ENCODE peak calls at places on chromosome 9, in four cellular contexts. Z is upper lobe of left lung, Y is Peyer's patch, J is left ventricle myocardium inferior. T is an unnamed sample.

GRCh38 chr9:34710023-34710422 is at the start of gene CCL21:
- DNase-seq in J (peak; percentile 79), Y (no peak), Z (no peak), T (no peak)

GRCh38 chr9:137685886-137686420 is 67.1 kb downstream of the EHMT1 start:
- DNase-seq in Y (no peak), Z (no peak), J (no peak), T (no peak)

GRCh38 chr9:84991506-84991855 is 322.0 kb downstream of the NTRK2 start:
- DNase-seq in J (no peak), Z (no peak), Y (no peak), T (no peak)

GRCh38 chr9:69470186-69470977 is 145.4 kb downstream of the ENTREP1 start:
- DNase-seq in Z (no peak), Y (peak; percentile 88), J (no peak), T (peak; percentile 65)

GRCh38 chr9:76223749-76224340 is 170.4 kb downstream of the RFK start:
- DNase-seq in Y (no peak), Z (no peak), J (no peak), T (no peak)

GRCh38 chr9:111572945-111573604 is 26.4 kb downstream of the PTGR1 start:
- DNase-seq in J (no peak), Y (no peak), Z (no peak), T (no peak)

GRCh38 chr9:87389936-87390335 is 107.7 kb upstream of the DAPK1 start:
- DNase-seq in Y (no peak), Z (no peak), J (no peak), T (no peak)

GRCh38 chr9:91321691-91322090 is 40.0 kb downstream of the AUH start:
- DNase-seq in Z (no peak), J (no peak), Y (no peak), T (no peak)

GRCh38 chr9:121282309-121283071 is 14.5 kb downstream of the GSN start:
- DNase-seq in J (peak; percentile 75), Y (peak; percentile 74), Z (no peak), T (peak; percentile 56)

GRCh38 chr9:5561828-5562488 is 51.6 kb downstream of the PDCD1LG2 start:
- DNase-seq in J (no peak), Z (no peak), Y (no peak), T (no peak)

GRCh38 chr9:85743290-85744128 is 1.8 kb upstream of the AGTPBP1 start:
- DNase-seq in Y (peak; percentile 63), Z (no peak), J (no peak), T (peak; percentile 46)

GRCh38 chr9:78707481-78707977 is 410.6 kb downstream of the PSAT1 start:
- DNase-seq in J (no peak), Z (no peak), Y (no peak), T (no peak)

GRCh38 chr9:131660466-131661405 is 79.1 kb downstream of the RAPGEF1 start:
- DNase-seq in Z (no peak), J (no peak), Y (no peak), T (no peak)

GRCh38 chr9:38228331-38229122 is 159.5 kb upstream of the SHB start:
- DNase-seq in Z (no peak), Y (no peak), J (no peak), T (no peak)

GRCh38 chr9:130945173-130945572 is 6.1 kb upstream of the FIBCD1 start:
- DNase-seq in Z (no peak), Y (no peak), J (no peak), T (no peak)

GRCh38 chr9:121316852-121317373 is 49.0 kb downstream of the GSN start:
- DNase-seq in Z (no peak), J (no peak), Y (peak; percentile 41), T (no peak)

GRCh38 chr9:87336914-87337333 is 160.7 kb upstream of the DAPK1 start:
- DNase-seq in Z (no peak), Y (peak; percentile 50), J (no peak), T (no peak)

GRCh38 chr9:112774006-112774996 is 23.7 kb downstream of the SNX30 start:
- DNase-seq in Y (no peak), Z (no peak), J (no peak), T (no peak)

GRCh38 chr9:1979815-1980367 is 35.3 kb upstream of the SMARCA2 start:
- DNase-seq in J (peak; percentile 15), Z (peak; percentile 46), Y (no peak), T (no peak)

GRCh38 chr9:14314929-14315753 is 1.2 kb upstream of the NFIB start:
- DNase-seq in Y (peak; percentile 90), Z (peak; percentile 98), J (peak; percentile 98), T (peak; percentile 93)

GRCh38 chr9:71037521-71037920 is 83.9 kb downstream of the TRPM3 start:
- DNase-seq in Y (no peak), J (no peak), Z (no peak), T (no peak)

GRCh38 chr9:28547469-28547981 is 974.2 kb upstream of the C9orf72 start:
- DNase-seq in Z (no peak), Y (no peak), J (no peak), T (no peak)

GRCh38 chr9:4663956-4664355 is 1.9 kb downstream of the PLPP6 start:
- DNase-seq in Z (no peak), Y (no peak), J (no peak), T (no peak)

GRCh38 chr9:80197661-80198060 is 625.9 kb downstream of the TLE4 start:
- DNase-seq in Y (no peak), Z (no peak), J (no peak), T (no peak)

GRCh38 chr9:68555416-68555815 is 14.7 kb upstream of the TMEM252 start:
- DNase-seq in Y (no peak), Z (no peak), J (no peak), T (no peak)

GRCh38 chr9:132249123-132249522 is 87.3 kb downstream of the NTNG2 start:
- DNase-seq in Z (no peak), Y (no peak), J (peak; percentile 55), T (no peak)

GRCh38 chr9:124022201-124023121 is 10.9 kb downstream of the LHX2 start:
- DNase-seq in Z (peak; percentile 67), Y (no peak), J (no peak), T (no peak)

GRCh38 chr9:38047301-38048251 is 21.5 kb downstream of the SHB start:
- DNase-seq in J (peak; percentile 63), Z (no peak), Y (peak; percentile 87), T (peak; percentile 71)

GRCh38 chr9:134694714-134695113 is 53.1 kb downstream of the COL5A1 start:
- DNase-seq in J (peak; percentile 6), Z (no peak), Y (no peak), T (no peak)

GRCh38 chr9:1200847-1201251 is 150.7 kb downstream of the DMRT2 start:
- DNase-seq in J (peak; percentile 46), Y (no peak), Z (no peak), T (no peak)

GRCh38 chr9:65426231-65426630 is 141.2 kb upstream of the FOXD4L5 start:
- DNase-seq in J (no peak), Z (peak; percentile 33), Y (no peak), T (no peak)

GRCh38 chr9:8366161-8366926 is 566.8 kb upstream of the DMAC1 start:
- DNase-seq in Z (no peak), Y (no peak), J (no peak), T (no peak)

DNA sequence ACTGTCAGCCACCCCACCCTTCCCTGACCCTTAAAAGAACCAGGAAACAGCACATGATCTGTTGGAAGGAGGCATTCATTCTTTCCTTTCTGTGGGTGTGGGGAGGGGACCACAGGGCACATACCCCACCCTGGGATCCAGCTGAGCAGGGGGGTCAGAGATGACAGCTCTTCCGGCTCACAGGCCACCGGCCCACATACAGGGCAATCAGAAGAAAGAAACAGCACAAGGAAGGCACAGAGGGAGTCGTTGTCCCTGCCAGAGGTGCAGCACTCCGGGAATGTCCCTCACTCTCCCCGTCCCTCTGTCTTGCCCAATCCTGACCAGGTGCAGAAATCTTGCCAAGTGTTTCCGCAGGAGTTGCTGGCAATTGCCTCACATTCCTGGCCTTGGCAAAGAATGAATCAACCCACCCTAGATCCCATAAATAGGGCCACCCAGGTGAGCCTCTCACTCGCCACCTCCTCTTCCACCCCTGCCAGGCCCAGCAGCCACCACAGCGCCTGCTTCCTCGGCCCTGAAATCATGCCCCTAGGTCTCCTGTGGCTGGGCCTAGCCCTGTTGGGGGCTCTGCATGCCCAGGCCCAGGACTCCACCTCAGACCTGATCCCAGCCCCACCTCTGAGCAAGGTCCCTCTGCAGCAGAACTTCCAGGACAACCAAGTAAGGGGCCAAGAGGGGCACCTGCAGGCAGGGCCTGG is at the start of gene LCN2:
- DNase-seq in J (no peak), Z (no peak), Y (peak; percentile 60), T (peak; percentile 74)
- H3K4me3 ChIP-seq in J (peak within 1 kb of the TSS; percentile 35), Z (no peak within 1 kb of the TSS), Y (no peak within 1 kb of the TSS), T (no peak within 1 kb of the TSS)

GRCh38 chr9:136563646-136564321 is 17.9 kb upstream of the NOTCH1 start:
- DNase-seq in Y (no peak), Z (peak; percentile 70), J (no peak), T (no peak)
- H3K4me1 ChIP-seq in Y (peaks cover 14% of the 10 kb centered on the region), Z (peaks cover 56% of the 10 kb centered on the region), J (peaks cover 64% of the 10 kb centered on the region), T (peaks cover 8% of the 10 kb centered on the region)

DNA sequence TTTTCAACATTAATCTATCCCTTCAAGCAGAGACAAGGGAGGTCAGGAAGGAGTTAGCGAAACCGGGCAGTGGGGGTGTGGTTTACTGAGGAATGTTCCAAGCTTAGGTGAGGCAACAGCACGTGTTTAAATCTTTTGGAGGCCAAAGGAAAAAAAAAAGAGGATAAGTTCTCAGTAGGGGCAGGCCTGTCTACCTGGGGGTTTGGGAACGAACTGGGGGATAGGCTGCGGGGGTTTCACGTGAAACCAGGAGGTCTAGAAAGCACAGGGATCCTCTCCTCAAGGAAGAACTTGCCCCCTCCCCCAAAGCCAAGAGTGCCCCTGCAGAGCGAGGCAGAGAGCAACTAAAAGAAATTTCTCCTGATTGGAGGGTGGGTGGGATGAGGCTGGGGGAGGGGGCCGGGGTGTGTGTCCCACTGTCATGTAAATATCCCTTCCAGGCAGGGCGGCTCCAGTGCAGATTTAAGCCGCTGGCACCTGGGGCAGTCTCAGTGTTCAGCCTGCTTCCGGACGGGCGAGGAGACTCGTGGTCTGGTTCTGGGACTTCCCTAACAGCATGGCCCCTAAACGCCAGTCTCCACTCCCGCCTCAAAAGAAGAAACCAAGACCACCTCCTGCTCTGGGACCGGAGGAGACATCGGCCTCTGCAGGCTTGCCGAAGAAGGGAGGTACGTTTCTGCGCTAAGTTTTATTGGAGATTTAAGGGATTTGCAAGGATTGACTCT is 5.5 kb upstream of the SET start:
- DNase-seq in J (peak; percentile 41), Z (no peak), Y (peak; percentile 87), T (peak; percentile 84)
- TF ChIP-seq CTCF in J (no peak), Z (no peak), Y (no peak), T (no peak)

DNA sequence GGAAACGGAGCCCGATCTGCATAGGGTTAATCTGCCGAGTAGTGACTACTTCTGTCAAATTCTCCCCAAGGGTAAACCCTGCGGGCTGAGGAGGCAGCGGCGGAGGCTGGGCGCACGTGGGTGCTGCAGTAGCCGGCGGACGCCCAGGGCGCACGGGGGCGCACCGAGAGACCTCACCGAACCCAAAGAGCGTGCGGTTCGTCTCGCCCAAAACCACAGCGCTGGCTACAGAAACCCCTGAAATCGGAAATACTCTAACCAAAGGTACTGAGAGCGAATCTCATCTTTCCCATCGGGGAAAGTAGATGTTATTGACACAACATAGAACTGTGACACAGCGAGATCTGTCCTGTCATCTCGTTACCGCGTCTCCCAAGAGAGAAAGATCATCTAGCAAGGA is 56.0 kb upstream of the SHC3 start:
- DNase-seq in Z (peak; percentile 90), Y (no peak), J (no peak), T (no peak)
- H3K4me3 ChIP-seq in Z (peak overlapping the region; percentile 18), Y (peak overlapping the region; percentile 1), J (peak overlapping the region; percentile 49), T (no peak overlapping the region)

DNA sequence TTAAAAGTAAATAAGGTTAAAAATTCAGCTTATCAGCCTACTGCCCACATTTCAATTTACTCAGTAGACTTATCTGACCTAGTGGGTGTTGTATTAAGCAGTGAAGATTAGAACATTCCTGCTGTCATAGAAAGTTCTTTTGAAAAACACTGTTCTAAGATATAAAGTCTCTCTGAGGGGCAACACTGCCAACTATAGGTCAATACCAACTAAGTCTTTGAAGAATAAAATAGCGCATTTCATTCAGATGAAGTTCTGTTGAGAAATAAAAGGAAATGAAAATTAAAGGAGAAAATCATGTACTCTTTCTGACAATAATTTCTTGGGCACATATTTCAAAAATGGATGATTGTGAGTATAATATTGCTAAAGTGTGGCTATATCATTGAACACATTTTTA is 86.8 kb downstream of the PTPRD start:
- DNase-seq in J (no peak), Z (no peak), Y (no peak), T (no peak)
- H3K4me1 ChIP-seq in J (no peaks in the 10 kb centered on the region), Z (no peaks in the 10 kb centered on the region), Y (no peaks in the 10 kb centered on the region), T (no peaks in the 10 kb centered on the region)

T was measured in mucosa of descending colon.